ENCODE peak calls at places on chromosome 13, in five cellular contexts. H is breast epithelium, D is small intestine, J is pancreas, O is GM23248. I is an unnamed sample.

GRCh38 chr13:36074659-36075058 is 56.5 kb downstream of the DCLK1 start:
- DNase-seq in O (no peak), J (no peak), H (no peak), D (no peak), I (no peak)

GRCh38 chr13:90105276-90105675 is 1242.2 kb upstream of the MIR17HG start:
- DNase-seq in H (no peak), J (no peak), D (no peak), O (peak; percentile 84), I (no peak)

GRCh38 chr13:40492511-40492910 is 173.9 kb downstream of the FOXO1 start:
- DNase-seq in O (no peak), H (no peak), J (no peak), D (no peak), I (no peak)

GRCh38 chr13:33322474-33322827 is 36.9 kb upstream of the STARD13 start:
- DNase-seq in H (no peak), J (no peak), D (no peak), O (peak; percentile 87), I (no peak)

GRCh38 chr13:75550159-75550567 is 572 bp downstream of the UCHL3 start:
- DNase-seq in D (peak; percentile 56), J (peak; percentile 18), O (peak; percentile 91), H (no peak), I (no peak)

GRCh38 chr13:45542878-45543277 is 72.7 kb downstream of the ERICH6B start:
- DNase-seq in O (no peak), J (no peak), H (no peak), D (no peak), I (no peak)

GRCh38 chr13:37870895-37871550 is 1.5 kb upstream of the TRPC4 start:
- DNase-seq in O (peak; percentile 78), D (no peak), H (no peak), J (no peak), I (no peak)

GRCh38 chr13:37910790-37911189 is 41.2 kb upstream of the TRPC4 start:
- DNase-seq in O (no peak), D (no peak), H (no peak), J (no peak), I (no peak)

GRCh38 chr13:27607125-27607524 is 13.2 kb downstream of the LNX2 start:
- DNase-seq in O (peak; percentile 69), J (no peak), D (peak; percentile 88), H (no peak), I (no peak)

GRCh38 chr13:74015137-74015536 is 119.1 kb downstream of the KLF12 start:
- DNase-seq in O (peak; percentile 28), D (no peak), J (no peak), H (no peak), I (no peak)

GRCh38 chr13:104043184-104043583 is 977.0 kb upstream of the SLC10A2 start:
- DNase-seq in D (no peak), J (no peak), O (no peak), H (no peak), I (no peak)

GRCh38 chr13:73266640-73267180 is 207.9 kb downstream of the KLF5 start:
- DNase-seq in D (peak; percentile 93), O (no peak), J (no peak), H (no peak), I (no peak)

GRCh38 chr13:94896238-94896637 is 183.9 kb upstream of the SOX21 start:
- DNase-seq in J (no peak), O (no peak), D (no peak), H (no peak), I (no peak)

GRCh38 chr13:24684600-24684998 is 4.4 kb downstream of the ATP12A start:
- DNase-seq in D (no peak), O (peak; percentile 59), J (no peak), H (no peak), I (no peak)

GRCh38 chr13:76812971-76813691 is 73.1 kb downstream of the KCTD12 start:
- DNase-seq in J (no peak), H (no peak), D (no peak), O (peak; percentile 51), I (no peak)

GRCh38 chr13:95221991-95222732 is 79.1 kb downstream of the ABCC4 start:
- DNase-seq in J (no peak), D (no peak), O (no peak), H (no peak), I (no peak)

GRCh38 chr13:61417171-61417570 is 1.5 kb upstream of the PCDH20 start:
- DNase-seq in O (no peak), H (no peak), J (no peak), D (no peak), I (no peak)

GRCh38 chr13:97975851-97976550 is 22.5 kb downstream of the IPO5 start:
- DNase-seq in J (no peak), H (no peak), D (peak; percentile 89), O (peak; percentile 98), I (peak; percentile 64)

GRCh38 chr13:99585609-99586008 is 84.3 kb downstream of the TM9SF2 start:
- DNase-seq in J (no peak), D (no peak), O (peak; percentile 19), H (no peak), I (no peak)

GRCh38 chr13:44351505-44351854 is 22.1 kb upstream of the SERP2 start:
- DNase-seq in H (no peak), O (no peak), D (no peak), J (no peak), I (no peak)

GRCh38 chr13:39451301-39451700 is 151.7 kb downstream of the LHFPL6 start:
- DNase-seq in J (peak; percentile 15), H (no peak), D (peak; percentile 2), O (peak; percentile 38), I (no peak)

GRCh38 chr13:80010286-80010831 is 330.6 kb downstream of the SPRY2 start:
- DNase-seq in J (no peak), O (no peak), H (no peak), D (no peak), I (no peak)

GRCh38 chr13:106263801-106264200 is 271.7 kb downstream of the EFNB2 start:
- DNase-seq in O (no peak), D (no peak), H (no peak), J (no peak), I (no peak)

GRCh38 chr13:93862259-93862658 is 617.2 kb downstream of the DCT start:
- DNase-seq in H (no peak), D (no peak), J (no peak), O (peak; percentile 60), I (no peak)

GRCh38 chr13:66528903-66529576 is 701.1 kb downstream of the PCDH9 start:
- DNase-seq in D (no peak), H (no peak), O (no peak), J (no peak), I (no peak)

GRCh38 chr13:110319774-110320509 is 12.9 kb downstream of the COL4A2 start:
- DNase-seq in D (no peak), H (no peak), J (peak; percentile 55), O (peak; percentile 80), I (no peak)
- H3K27ac ChIP-seq in D (no peak overlapping the region), H (peak overlapping the region; percentile 83), J (peak overlapping the region; percentile 28), O (peak overlapping the region; percentile 60), I (no peak overlapping the region)

GRCh38 chr13:113211774-113212173 is 2.4 kb downstream of the CUL4A start:
- DNase-seq in O (no peak), H (no peak), D (no peak), J (no peak), I (peak; percentile 39)
- H3K4me3 ChIP-seq in O (peak overlapping the region; percentile 95), H (no peak overlapping the region), D (no peak overlapping the region), J (no peak overlapping the region), I (no peak overlapping the region)

GRCh38 chr13:111275382-111275781 is 45.1 kb upstream of the TEX29 start:
- DNase-seq in J (no peak), D (no peak), O (no peak), H (no peak), I (no peak)
- H3K36me3 ChIP-seq in J (no peaks in the 10 kb centered on the region), D (peaks cover 34% of the 10 kb centered on the region), O (peaks cover 36% of the 10 kb centered on the region), H (peaks cover 6% of the 10 kb centered on the region), I (peaks cover 12% of the 10 kb centered on the region)

GRCh38 chr13:26323127-26323526 is 69.2 kb downstream of the CDK8 start:
- DNase-seq in O (no peak), H (no peak), D (no peak), J (no peak), I (no peak)
- H3K27ac ChIP-seq in O (no peak overlapping the region), H (no peak overlapping the region), D (no peak overlapping the region), J (no peak overlapping the region), I (no peak overlapping the region)

GRCh38 chr13:49560270-49561063 is 24.9 kb downstream of the RCBTB1 start:
- DNase-seq in D (peak; percentile 12), O (peak; percentile 1), H (no peak), J (peak; percentile 71), I (no peak)

GRCh38 chr13:49559006-49559405 is 26.4 kb downstream of the RCBTB1 start:
- DNase-seq in O (no peak), D (no peak), J (no peak), H (no peak), I (no peak)

GRCh38 chr13:49563513-49563912 is 21.8 kb downstream of the RCBTB1 start:
- DNase-seq in D (no peak), J (no peak), O (peak; percentile 64), H (no peak), I (no peak)

GRCh38 chr13:49561064-49561410 is 24.3 kb downstream of the RCBTB1 start:
- DNase-seq in J (no peak), O (no peak), H (no peak), D (peak; percentile 54), I (no peak)
- H3K4me3 ChIP-seq in J (no peak overlapping the region), O (no peak overlapping the region), H (no peak overlapping the region), D (no peak overlapping the region), I (no peak overlapping the region)